ENCODE peak calls at places on chromosomes 3 and 15, in seven cellular contexts. One of them, this sample, is unnamed.

GRCh38 chr3:122257951-122258350 is 67.1 kb upstream of the CSTA start:
- DNase-seq in keratinocyte: no peak
- DNase-seq in Panc1: no peak
- DNase-seq in PC-3: no peak
- DNase-seq in IMR-90: no peak
- DNase-seq in prostate gland: no peak
- DNase-seq in psoas muscle: no peak
- DNase-seq in this sample: no peak

GRCh38 chr3:135655328-135655727 is 310.2 kb upstream of the PPP2R3A start:
- DNase-seq in Panc1: no peak
- DNase-seq in PC-3: no peak
- DNase-seq in psoas muscle: no peak
- DNase-seq in keratinocyte: no peak
- DNase-seq in prostate gland: no peak
- DNase-seq in IMR-90: no peak
- DNase-seq in this sample: no peak

GRCh38 chr3:183807881-183808280 is 17.5 kb downstream of the MAP6D1 start:
- DNase-seq in PC-3: no peak
- DNase-seq in prostate gland: no peak
- DNase-seq in Panc1: no peak
- DNase-seq in keratinocyte: no peak
- DNase-seq in psoas muscle: no peak
- DNase-seq in IMR-90: no peak
- DNase-seq in this sample: no peak

GRCh38 chr3:101383156-101383575 is 62.8 kb upstream of the IMPG2 start:
- DNase-seq in prostate gland: no peak
- DNase-seq in Panc1: no peak
- DNase-seq in keratinocyte: no peak
- DNase-seq in PC-3: no peak
- DNase-seq in psoas muscle: no peak
- DNase-seq in IMR-90: peak
- DNase-seq in this sample: no peak

GRCh38 chr3:33131328-33132018 is 17.7 kb downstream of the CRTAP start:
- DNase-seq in PC-3: peak
- DNase-seq in psoas muscle: no peak
- DNase-seq in prostate gland: peak
- DNase-seq in Panc1: no peak
- DNase-seq in IMR-90: peak
- DNase-seq in keratinocyte: peak
- DNase-seq in this sample: no peak

GRCh38 chr15:92140802-92141201 is 252.9 kb upstream of the ST8SIA2 start:
- DNase-seq in prostate gland: no peak
- DNase-seq in IMR-90: no peak
- DNase-seq in keratinocyte: no peak
- DNase-seq in Panc1: no peak
- DNase-seq in psoas muscle: no peak
- DNase-seq in PC-3: peak
- DNase-seq in this sample: peak

GRCh38 chr3:133610031-133610430 is 36.5 kb downstream of the CDV3 start:
- DNase-seq in Panc1: no peak
- DNase-seq in psoas muscle: no peak
- DNase-seq in PC-3: no peak
- DNase-seq in keratinocyte: no peak
- DNase-seq in IMR-90: peak
- DNase-seq in prostate gland: no peak
- DNase-seq in this sample: no peak

GRCh38 chr3:88059380-88060160 is 515 bp downstream of the ZNF654 start:
- DNase-seq in PC-3: peak
- DNase-seq in IMR-90: no peak
- DNase-seq in keratinocyte: no peak
- DNase-seq in prostate gland: peak
- DNase-seq in Panc1: no peak
- DNase-seq in psoas muscle: no peak
- DNase-seq in this sample: no peak

GRCh38 chr15:88441076-88441730 is 26.0 kb downstream of the MRPL46 start:
- DNase-seq in IMR-90: no peak
- DNase-seq in prostate gland: no peak
- DNase-seq in keratinocyte: no peak
- DNase-seq in PC-3: no peak
- DNase-seq in Panc1: no peak
- DNase-seq in psoas muscle: no peak
- DNase-seq in this sample: no peak

GRCh38 chr3:16817201-16817600 is 67.6 kb upstream of the PLCL2 start:
- DNase-seq in prostate gland: no peak
- DNase-seq in IMR-90: no peak
- DNase-seq in keratinocyte: no peak
- DNase-seq in PC-3: no peak
- DNase-seq in psoas muscle: no peak
- DNase-seq in Panc1: no peak
- DNase-seq in this sample: no peak

GRCh38 chr15:101210466-101210865 is 41.4 kb downstream of the CHSY1 start:
- DNase-seq in Panc1: no peak
- DNase-seq in keratinocyte: no peak
- DNase-seq in prostate gland: no peak
- DNase-seq in psoas muscle: no peak
- DNase-seq in IMR-90: peak
- DNase-seq in PC-3: no peak
- DNase-seq in this sample: no peak

GRCh38 chr3:13896473-13897154 is 16.7 kb upstream of the WNT7A start:
- DNase-seq in PC-3: peak
- DNase-seq in prostate gland: peak
- DNase-seq in Panc1: no peak
- DNase-seq in IMR-90: peak
- DNase-seq in keratinocyte: no peak
- DNase-seq in psoas muscle: no peak
- DNase-seq in this sample: no peak

GRCh38 chr3:72889310-72890165 is 1.7 kb downstream of the GXYLT2 start:
- DNase-seq in psoas muscle: no peak
- DNase-seq in prostate gland: no peak
- DNase-seq in IMR-90: no peak
- DNase-seq in keratinocyte: no peak
- DNase-seq in Panc1: no peak
- DNase-seq in PC-3: no peak
- DNase-seq in this sample: no peak

GRCh38 chr15:92848852-92849598 is 51.1 kb upstream of the CHD2 start:
- DNase-seq in PC-3: no peak
- DNase-seq in Panc1: no peak
- DNase-seq in IMR-90: peak
- DNase-seq in keratinocyte: no peak
- DNase-seq in psoas muscle: no peak
- DNase-seq in prostate gland: no peak
- DNase-seq in this sample: no peak

GRCh38 chr3:183252973-183253363 is at the start of gene B3GNT5:
- DNase-seq in keratinocyte: no peak
- DNase-seq in PC-3: peak
- DNase-seq in Panc1: no peak
- DNase-seq in prostate gland: peak
- DNase-seq in psoas muscle: peak
- DNase-seq in IMR-90: no peak
- DNase-seq in this sample: no peak

GRCh38 chr3:186340211-186340610 is 21.8 kb downstream of the DGKG start:
- DNase-seq in Panc1: no peak
- DNase-seq in IMR-90: no peak
- DNase-seq in keratinocyte: no peak
- DNase-seq in prostate gland: no peak
- DNase-seq in PC-3: peak
- DNase-seq in psoas muscle: no peak
- DNase-seq in this sample: no peak

GRCh38 chr3:45946307-45946706 is 3.0 kb downstream of the CXCR6 start:
- DNase-seq in prostate gland: no peak
- DNase-seq in Panc1: no peak
- DNase-seq in psoas muscle: no peak
- DNase-seq in IMR-90: no peak
- DNase-seq in PC-3: peak
- DNase-seq in keratinocyte: no peak
- DNase-seq in this sample: no peak

GRCh38 chr3:133408961-133409360 is 9.1 kb downstream of the BFSP2 start:
- DNase-seq in PC-3: no peak
- DNase-seq in Panc1: no peak
- DNase-seq in keratinocyte: no peak
- DNase-seq in psoas muscle: no peak
- DNase-seq in prostate gland: no peak
- DNase-seq in IMR-90: peak
- DNase-seq in this sample: no peak

GRCh38 chr3:72163809-72164634 is 379.1 kb upstream of the PROK2 start:
- DNase-seq in keratinocyte: no peak
- DNase-seq in psoas muscle: no peak
- DNase-seq in prostate gland: no peak
- DNase-seq in Panc1: no peak
- DNase-seq in IMR-90: no peak
- DNase-seq in PC-3: no peak
- DNase-seq in this sample: no peak

GRCh38 chr15:89496155-89497098 is at the start of gene RHCG:
- DNase-seq in Panc1: no peak
- DNase-seq in IMR-90: peak
- DNase-seq in prostate gland: no peak
- DNase-seq in PC-3: no peak
- DNase-seq in psoas muscle: no peak
- DNase-seq in keratinocyte: no peak
- DNase-seq in this sample: no peak

GRCh38 chr3:28906561-28907310 is 374.1 kb upstream of the RBMS3 start:
- DNase-seq in psoas muscle: no peak
- DNase-seq in IMR-90: no peak
- DNase-seq in Panc1: no peak
- DNase-seq in PC-3: no peak
- DNase-seq in keratinocyte: no peak
- DNase-seq in prostate gland: no peak
- DNase-seq in this sample: no peak

GRCh38 chr15:38886315-38887163 is 321.9 kb upstream of the RASGRP1 start:
- DNase-seq in Panc1: no peak
- DNase-seq in prostate gland: no peak
- DNase-seq in keratinocyte: no peak
- DNase-seq in IMR-90: peak
- DNase-seq in PC-3: peak
- DNase-seq in psoas muscle: no peak
- DNase-seq in this sample: no peak

GRCh38 chr3:40185029-40185695 is 124.3 kb upstream of the EIF1B start:
- DNase-seq in prostate gland: no peak
- DNase-seq in IMR-90: no peak
- DNase-seq in Panc1: no peak
- DNase-seq in psoas muscle: no peak
- DNase-seq in PC-3: no peak
- DNase-seq in keratinocyte: no peak
- DNase-seq in this sample: no peak

GRCh38 chr15:51754267-51754666 is 2.9 kb downstream of the TMOD2 start:
- DNase-seq in psoas muscle: no peak
- DNase-seq in prostate gland: no peak
- DNase-seq in keratinocyte: no peak
- DNase-seq in Panc1: no peak
- DNase-seq in PC-3: no peak
- DNase-seq in IMR-90: no peak
- DNase-seq in this sample: no peak

GRCh38 chr15:62491642-62492041 is 326.6 kb upstream of the C2CD4B start:
- DNase-seq in Panc1: no peak
- DNase-seq in PC-3: no peak
- DNase-seq in psoas muscle: no peak
- DNase-seq in IMR-90: peak
- DNase-seq in keratinocyte: no peak
- DNase-seq in prostate gland: no peak
- DNase-seq in this sample: no peak

GRCh38 chr3:50473768-50474167 is 29.7 kb downstream of the CACNA2D2 start:
- DNase-seq in keratinocyte: no peak
- DNase-seq in IMR-90: no peak
- DNase-seq in psoas muscle: no peak
- DNase-seq in Panc1: no peak
- DNase-seq in prostate gland: no peak
- DNase-seq in PC-3: no peak
- DNase-seq in this sample: no peak
- H3K27ac ChIP-seq in keratinocyte: no peak
- H3K27ac ChIP-seq in IMR-90: no peak
- H3K27ac ChIP-seq in psoas muscle: no peak
- H3K27ac ChIP-seq in Panc1: no peak
- H3K27ac ChIP-seq in prostate gland: no peak
- H3K27ac ChIP-seq in PC-3: no peak
- H3K27ac ChIP-seq in this sample: no peak

DNA sequence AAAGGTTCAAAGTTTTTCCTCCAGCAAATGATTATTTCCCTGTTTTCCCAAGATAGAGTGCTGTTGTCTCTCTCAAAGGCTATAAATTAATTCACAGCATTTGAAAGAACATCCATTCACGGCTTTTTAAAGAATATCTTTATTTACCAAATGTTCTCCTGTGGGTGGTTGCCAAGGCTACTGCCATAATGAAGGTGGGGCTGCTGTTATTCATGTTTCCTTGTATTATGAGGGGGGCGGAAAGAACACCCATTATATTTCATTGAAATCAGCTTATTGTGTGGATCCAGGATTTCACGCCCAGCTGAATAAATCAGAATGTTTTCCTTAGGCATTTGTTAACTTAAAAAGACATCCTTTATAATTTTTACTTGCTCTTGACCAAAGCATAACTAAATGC is 10.1 kb downstream of the SRP14 start:
- DNase-seq in prostate gland: no peak
- DNase-seq in psoas muscle: no peak
- DNase-seq in PC-3: no peak
- DNase-seq in IMR-90: no peak
- DNase-seq in Panc1: no peak
- DNase-seq in keratinocyte: no peak
- DNase-seq in this sample: no peak
- H3K27ac ChIP-seq in prostate gland: peak
- H3K27ac ChIP-seq in psoas muscle: no peak
- H3K27ac ChIP-seq in PC-3: no peak
- H3K27ac ChIP-seq in IMR-90: no peak
- H3K27ac ChIP-seq in Panc1: no peak
- H3K27ac ChIP-seq in keratinocyte: no peak
- H3K27ac ChIP-seq in this sample: no peak

GRCh38 chr15:99677540-99678134 is 55.6 kb downstream of the LYSMD4 start:
- DNase-seq in psoas muscle: no peak
- DNase-seq in IMR-90: no peak
- DNase-seq in Panc1: no peak
- DNase-seq in keratinocyte: no peak
- DNase-seq in prostate gland: no peak
- DNase-seq in PC-3: no peak
- DNase-seq in this sample: no peak
- H3K27ac ChIP-seq in psoas muscle: peak
- H3K27ac ChIP-seq in IMR-90: no peak
- H3K27ac ChIP-seq in Panc1: no peak
- H3K27ac ChIP-seq in keratinocyte: no peak
- H3K27ac ChIP-seq in prostate gland: peak
- H3K27ac ChIP-seq in PC-3: no peak
- H3K27ac ChIP-seq in this sample: no peak

DNA sequence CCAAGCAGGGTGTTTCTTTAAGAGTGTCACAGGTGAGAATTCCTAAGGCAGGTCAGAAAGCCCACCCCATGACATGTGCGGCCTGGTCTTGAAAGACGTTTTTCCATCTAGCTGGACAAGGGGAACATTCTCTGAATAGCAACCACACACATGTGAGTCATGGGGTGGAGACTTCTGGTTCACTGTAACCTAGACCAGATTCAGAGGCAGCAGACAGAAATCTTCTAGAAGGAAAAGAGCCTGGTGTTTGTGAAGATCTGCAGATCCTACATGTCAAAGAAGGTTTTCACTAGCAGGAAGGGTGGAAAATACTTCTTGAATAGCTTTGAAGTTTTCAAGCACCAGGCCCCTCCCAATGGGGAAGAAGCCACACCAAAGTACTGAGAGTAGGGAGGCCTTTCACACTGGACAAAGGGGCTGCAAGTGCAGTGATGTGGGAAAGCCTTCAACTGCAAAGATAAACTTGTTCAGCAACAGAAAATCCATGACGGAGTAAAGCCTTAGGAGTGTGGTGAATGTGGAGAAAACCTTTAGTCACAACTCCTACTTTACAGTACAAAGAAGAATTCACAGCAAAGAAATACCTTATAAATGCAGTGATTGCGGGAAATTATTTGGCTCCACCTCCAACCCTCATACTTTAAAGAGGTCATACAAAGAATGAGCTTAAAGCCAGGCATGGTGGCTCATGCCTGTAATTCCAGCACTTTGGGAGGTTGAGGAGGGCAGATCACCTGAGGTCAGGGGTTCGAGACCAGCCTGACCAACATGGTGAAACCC is 17.6 kb downstream of the ADAM10 start:
- DNase-seq in Panc1: no peak
- DNase-seq in keratinocyte: no peak
- DNase-seq in psoas muscle: no peak
- DNase-seq in prostate gland: no peak
- DNase-seq in PC-3: peak
- DNase-seq in IMR-90: peak
- DNase-seq in this sample: no peak
- H3K27ac ChIP-seq in Panc1: no peak
- H3K27ac ChIP-seq in keratinocyte: peak
- H3K27ac ChIP-seq in psoas muscle: no peak
- H3K27ac ChIP-seq in prostate gland: no peak
- H3K27ac ChIP-seq in PC-3: peak
- H3K27ac ChIP-seq in IMR-90: peak
- H3K27ac ChIP-seq in this sample: peak

This sample was measured in epithelial cell of prostate.